ENCODE peak calls at places on chromosomes 12 and 14, in seven cellular contexts. One of them, this sample, is unnamed.

GRCh38 chr12:58757422-58757821 is 162.9 kb downstream of the LRIG3 start:
- DNase-seq in heart left ventricle: no peak
- DNase-seq in Peyer's patch: no peak
- DNase-seq in upper lobe of right lung: no peak
- DNase-seq in OCI-LY7: no peak
- DNase-seq in upper lobe of left lung: no peak
- DNase-seq in cardiac muscle cell: peak; percentile 63
- DNase-seq in this sample: no peak

GRCh38 chr14:99121027-99121875 is 150.7 kb downstream of the BCL11B start:
- DNase-seq in upper lobe of left lung: no peak
- DNase-seq in cardiac muscle cell: no peak
- DNase-seq in Peyer's patch: no peak
- DNase-seq in heart left ventricle: no peak
- DNase-seq in upper lobe of right lung: no peak
- DNase-seq in OCI-LY7: no peak
- DNase-seq in this sample: no peak

GRCh38 chr14:70707138-70708038 is 65.7 kb downstream of the TTC9 start:
- DNase-seq in cardiac muscle cell: peak; percentile 63
- DNase-seq in OCI-LY7: no peak
- DNase-seq in upper lobe of left lung: no peak
- DNase-seq in upper lobe of right lung: no peak
- DNase-seq in heart left ventricle: no peak
- DNase-seq in Peyer's patch: no peak
- DNase-seq in this sample: peak; percentile 57

GRCh38 chr12:95102916-95103671 is 29.7 kb upstream of the NR2C1 start:
- DNase-seq in Peyer's patch: no peak
- DNase-seq in cardiac muscle cell: peak; percentile 31
- DNase-seq in upper lobe of right lung: no peak
- DNase-seq in upper lobe of left lung: no peak
- DNase-seq in OCI-LY7: peak; percentile 28
- DNase-seq in heart left ventricle: no peak
- DNase-seq in this sample: peak; percentile 84

GRCh38 chr12:115322275-115322674 is 638.3 kb upstream of the TBX3 start:
- DNase-seq in heart left ventricle: no peak
- DNase-seq in cardiac muscle cell: peak; percentile 31
- DNase-seq in OCI-LY7: no peak
- DNase-seq in upper lobe of right lung: no peak
- DNase-seq in upper lobe of left lung: no peak
- DNase-seq in Peyer's patch: no peak
- DNase-seq in this sample: peak; percentile 45

GRCh38 chr12:57893460-57894353 is 47.2 kb upstream of the CTDSP2 start:
- DNase-seq in Peyer's patch: peak; percentile 32
- DNase-seq in upper lobe of right lung: peak; percentile 93
- DNase-seq in upper lobe of left lung: peak; percentile 92
- DNase-seq in OCI-LY7: no peak
- DNase-seq in heart left ventricle: peak; percentile 96
- DNase-seq in cardiac muscle cell: peak; percentile 97
- DNase-seq in this sample: no peak

GRCh38 chr12:113988064-113988451 is 21.9 kb upstream of the RBM19 start:
- DNase-seq in upper lobe of right lung: no peak
- DNase-seq in upper lobe of left lung: no peak
- DNase-seq in cardiac muscle cell: no peak
- DNase-seq in heart left ventricle: no peak
- DNase-seq in OCI-LY7: no peak
- DNase-seq in Peyer's patch: no peak
- DNase-seq in this sample: no peak

GRCh38 chr12:116651089-116651488 is 86.8 kb downstream of the SPRING1 start:
- DNase-seq in Peyer's patch: no peak
- DNase-seq in OCI-LY7: no peak
- DNase-seq in heart left ventricle: no peak
- DNase-seq in cardiac muscle cell: no peak
- DNase-seq in upper lobe of left lung: no peak
- DNase-seq in upper lobe of right lung: no peak
- DNase-seq in this sample: no peak

GRCh38 chr12:50365709-50366406 is 30.6 kb downstream of the FAM186A start:
- DNase-seq in cardiac muscle cell: no peak
- DNase-seq in upper lobe of left lung: no peak
- DNase-seq in heart left ventricle: no peak
- DNase-seq in upper lobe of right lung: no peak
- DNase-seq in Peyer's patch: no peak
- DNase-seq in OCI-LY7: no peak
- DNase-seq in this sample: no peak

GRCh38 chr12:29517265-29517664 is 19.8 kb upstream of the OVCH1 start:
- DNase-seq in Peyer's patch: no peak
- DNase-seq in cardiac muscle cell: no peak
- DNase-seq in upper lobe of left lung: no peak
- DNase-seq in upper lobe of right lung: no peak
- DNase-seq in heart left ventricle: no peak
- DNase-seq in OCI-LY7: no peak
- DNase-seq in this sample: no peak

GRCh38 chr12:113055594-113056380 is 743 bp upstream of the DTX1 start:
- DNase-seq in upper lobe of left lung: peak; percentile 73
- DNase-seq in upper lobe of right lung: peak; percentile 44
- DNase-seq in Peyer's patch: no peak
- DNase-seq in heart left ventricle: no peak
- DNase-seq in cardiac muscle cell: no peak
- DNase-seq in OCI-LY7: peak; percentile 48
- DNase-seq in this sample: no peak

GRCh38 chr12:62576503-62576902 is 109.9 kb downstream of the MON2 start:
- DNase-seq in upper lobe of left lung: no peak
- DNase-seq in upper lobe of right lung: no peak
- DNase-seq in heart left ventricle: no peak
- DNase-seq in OCI-LY7: no peak
- DNase-seq in cardiac muscle cell: no peak
- DNase-seq in Peyer's patch: no peak
- DNase-seq in this sample: no peak

GRCh38 chr12:2976581-2976996 is 17.4 kb downstream of the TEAD4 start:
- DNase-seq in upper lobe of left lung: no peak
- DNase-seq in cardiac muscle cell: peak; percentile 30
- DNase-seq in OCI-LY7: no peak
- DNase-seq in Peyer's patch: no peak
- DNase-seq in heart left ventricle: no peak
- DNase-seq in upper lobe of right lung: no peak
- DNase-seq in this sample: no peak

GRCh38 chr12:29562167-29562776 is 64.8 kb upstream of the OVCH1 start:
- DNase-seq in heart left ventricle: peak; percentile 30
- DNase-seq in upper lobe of left lung: no peak
- DNase-seq in cardiac muscle cell: peak; percentile 82
- DNase-seq in upper lobe of right lung: no peak
- DNase-seq in OCI-LY7: no peak
- DNase-seq in Peyer's patch: no peak
- DNase-seq in this sample: no peak

GRCh38 chr14:102285106-102285505 is 19.9 kb downstream of the MOK start:
- DNase-seq in upper lobe of left lung: no peak
- DNase-seq in upper lobe of right lung: no peak
- DNase-seq in heart left ventricle: no peak
- DNase-seq in cardiac muscle cell: no peak
- DNase-seq in Peyer's patch: no peak
- DNase-seq in OCI-LY7: no peak
- DNase-seq in this sample: no peak

GRCh38 chr14:104172880-104173279 is 34.5 kb downstream of the KIF26A start:
- DNase-seq in upper lobe of right lung: no peak
- DNase-seq in heart left ventricle: no peak
- DNase-seq in OCI-LY7: no peak
- DNase-seq in upper lobe of left lung: no peak
- DNase-seq in cardiac muscle cell: no peak
- DNase-seq in Peyer's patch: no peak
- DNase-seq in this sample: no peak

GRCh38 chr12:89949457-89950195 is 241.0 kb upstream of the ATP2B1 start:
- DNase-seq in Peyer's patch: peak; percentile 49
- DNase-seq in cardiac muscle cell: peak; percentile 88
- DNase-seq in heart left ventricle: no peak
- DNase-seq in upper lobe of right lung: no peak
- DNase-seq in upper lobe of left lung: no peak
- DNase-seq in OCI-LY7: peak; percentile 60
- DNase-seq in this sample: peak; percentile 69

GRCh38 chr14:52325126-52325525 is 11.0 kb downstream of the PTGER2 start:
- DNase-seq in upper lobe of left lung: no peak
- DNase-seq in OCI-LY7: peak; percentile 72
- DNase-seq in Peyer's patch: no peak
- DNase-seq in cardiac muscle cell: no peak
- DNase-seq in heart left ventricle: no peak
- DNase-seq in upper lobe of right lung: no peak
- DNase-seq in this sample: peak; percentile 72

GRCh38 chr12:73731658-73732057 is 806.0 kb upstream of the ATXN7L3B start:
- DNase-seq in heart left ventricle: no peak
- DNase-seq in upper lobe of right lung: no peak
- DNase-seq in upper lobe of left lung: no peak
- DNase-seq in OCI-LY7: no peak
- DNase-seq in cardiac muscle cell: no peak
- DNase-seq in Peyer's patch: no peak
- DNase-seq in this sample: no peak

GRCh38 chr14:56325251-56325839 is 207.1 kb downstream of the PELI2 start:
- DNase-seq in upper lobe of left lung: no peak
- DNase-seq in OCI-LY7: no peak
- DNase-seq in Peyer's patch: no peak
- DNase-seq in cardiac muscle cell: peak; percentile 67
- DNase-seq in heart left ventricle: no peak
- DNase-seq in upper lobe of right lung: no peak
- DNase-seq in this sample: no peak

GRCh38 chr12:69473229-69473628 is 3.0 kb downstream of the FRS2 start:
- DNase-seq in upper lobe of left lung: no peak
- DNase-seq in cardiac muscle cell: no peak
- DNase-seq in upper lobe of right lung: no peak
- DNase-seq in heart left ventricle: no peak
- DNase-seq in Peyer's patch: no peak
- DNase-seq in OCI-LY7: no peak
- DNase-seq in this sample: no peak
- H3K4me3 ChIP-seq in upper lobe of left lung: no peak overlapping the region
- H3K4me3 ChIP-seq in cardiac muscle cell: no peak overlapping the region
- H3K4me3 ChIP-seq in upper lobe of right lung: no peak overlapping the region
- H3K4me3 ChIP-seq in heart left ventricle: no peak overlapping the region
- H3K4me3 ChIP-seq in Peyer's patch: no peak overlapping the region
- H3K4me3 ChIP-seq in OCI-LY7: no peak overlapping the region
- H3K4me3 ChIP-seq in this sample: no peak overlapping the region

GRCh38 chr12:70060634-70061033 is 182.6 kb upstream of the CNOT2 start:
- DNase-seq in upper lobe of left lung: no peak
- DNase-seq in cardiac muscle cell: no peak
- DNase-seq in heart left ventricle: no peak
- DNase-seq in Peyer's patch: no peak
- DNase-seq in OCI-LY7: no peak
- DNase-seq in upper lobe of right lung: no peak
- DNase-seq in this sample: no peak

GRCh38 chr12:70059373-70059772 is 183.9 kb upstream of the CNOT2 start:
- DNase-seq in heart left ventricle: no peak
- DNase-seq in cardiac muscle cell: no peak
- DNase-seq in Peyer's patch: no peak
- DNase-seq in upper lobe of right lung: no peak
- DNase-seq in upper lobe of left lung: no peak
- DNase-seq in OCI-LY7: no peak
- DNase-seq in this sample: no peak
- H3K36me3 ChIP-seq in heart left ventricle: no peaks in the 10 kb centered on the region
- H3K36me3 ChIP-seq in cardiac muscle cell: no peaks in the 10 kb centered on the region
- H3K36me3 ChIP-seq in Peyer's patch: no peaks in the 10 kb centered on the region
- H3K36me3 ChIP-seq in upper lobe of right lung: no peaks in the 10 kb centered on the region
- H3K36me3 ChIP-seq in upper lobe of left lung: no peaks in the 10 kb centered on the region
- H3K36me3 ChIP-seq in OCI-LY7: no peaks in the 10 kb centered on the region
- H3K36me3 ChIP-seq in this sample: no peaks in the 10 kb centered on the region

GRCh38 chr14:72737560-72737943 is 156.3 kb downstream of the DPF3 start:
- DNase-seq in upper lobe of left lung: no peak
- DNase-seq in OCI-LY7: no peak
- DNase-seq in cardiac muscle cell: no peak
- DNase-seq in upper lobe of right lung: no peak
- DNase-seq in heart left ventricle: no peak
- DNase-seq in Peyer's patch: no peak
- DNase-seq in this sample: no peak

GRCh38 chr14:72739446-72740405 is 154.2 kb downstream of the DPF3 start:
- DNase-seq in upper lobe of left lung: no peak
- DNase-seq in OCI-LY7: no peak
- DNase-seq in heart left ventricle: no peak
- DNase-seq in upper lobe of right lung: no peak
- DNase-seq in cardiac muscle cell: no peak
- DNase-seq in Peyer's patch: no peak
- DNase-seq in this sample: no peak

GRCh38 chr14:72738181-72738611 is 155.7 kb downstream of the DPF3 start:
- DNase-seq in upper lobe of right lung: no peak
- DNase-seq in cardiac muscle cell: no peak
- DNase-seq in heart left ventricle: no peak
- DNase-seq in Peyer's patch: no peak
- DNase-seq in upper lobe of left lung: no peak
- DNase-seq in OCI-LY7: no peak
- DNase-seq in this sample: no peak

GRCh38 chr14:72736348-72736747 is 157.6 kb downstream of the DPF3 start:
- DNase-seq in OCI-LY7: no peak
- DNase-seq in Peyer's patch: no peak
- DNase-seq in upper lobe of left lung: no peak
- DNase-seq in heart left ventricle: no peak
- DNase-seq in upper lobe of right lung: no peak
- DNase-seq in cardiac muscle cell: no peak
- DNase-seq in this sample: no peak

GRCh38 chr14:72736791-72737559 is 156.9 kb downstream of the DPF3 start:
- DNase-seq in upper lobe of right lung: no peak
- DNase-seq in heart left ventricle: no peak
- DNase-seq in cardiac muscle cell: no peak
- DNase-seq in OCI-LY7: no peak
- DNase-seq in upper lobe of left lung: no peak
- DNase-seq in Peyer's patch: no peak
- DNase-seq in this sample: no peak
- TF ChIP-seq CTCF in upper lobe of right lung: no peak
- TF ChIP-seq CTCF in heart left ventricle: no peak
- TF ChIP-seq CTCF in cardiac muscle cell: no peak
- TF ChIP-seq CTCF in OCI-LY7: no peak
- TF ChIP-seq CTCF in upper lobe of left lung: no peak
- TF ChIP-seq CTCF in Peyer's patch: no peak
- TF ChIP-seq CTCF in this sample: no peak

GRCh38 chr14:75280831-75281690 is 2.4 kb downstream of the FOS start:
- DNase-seq in Peyer's patch: no peak
- DNase-seq in upper lobe of left lung: peak; percentile 89
- DNase-seq in cardiac muscle cell: peak; percentile 70
- DNase-seq in heart left ventricle: no peak
- DNase-seq in upper lobe of right lung: peak; percentile 64
- DNase-seq in OCI-LY7: no peak
- DNase-seq in this sample: no peak

GRCh38 chr14:75279739-75280447 is 1.3 kb downstream of the FOS start:
- DNase-seq in OCI-LY7: no peak
- DNase-seq in Peyer's patch: no peak
- DNase-seq in cardiac muscle cell: peak; percentile 63
- DNase-seq in heart left ventricle: peak; percentile 45
- DNase-seq in upper lobe of right lung: peak; percentile 78
- DNase-seq in upper lobe of left lung: peak; percentile 89
- DNase-seq in this sample: peak; percentile 20

GRCh38 chr14:75281691-75282000 is 3.0 kb downstream of the FOS start:
- DNase-seq in heart left ventricle: no peak
- DNase-seq in Peyer's patch: no peak
- DNase-seq in cardiac muscle cell: peak; percentile 44
- DNase-seq in OCI-LY7: no peak
- DNase-seq in upper lobe of right lung: no peak
- DNase-seq in upper lobe of left lung: no peak
- DNase-seq in this sample: no peak

GRCh38 chr14:75279153-75279738 is 618 bp downstream of the FOS start:
- DNase-seq in OCI-LY7: no peak
- DNase-seq in upper lobe of left lung: no peak
- DNase-seq in Peyer's patch: peak; percentile 72
- DNase-seq in heart left ventricle: peak; percentile 82
- DNase-seq in upper lobe of right lung: peak; percentile 82
- DNase-seq in cardiac muscle cell: peak; percentile 83
- DNase-seq in this sample: peak; percentile 52

DNA sequence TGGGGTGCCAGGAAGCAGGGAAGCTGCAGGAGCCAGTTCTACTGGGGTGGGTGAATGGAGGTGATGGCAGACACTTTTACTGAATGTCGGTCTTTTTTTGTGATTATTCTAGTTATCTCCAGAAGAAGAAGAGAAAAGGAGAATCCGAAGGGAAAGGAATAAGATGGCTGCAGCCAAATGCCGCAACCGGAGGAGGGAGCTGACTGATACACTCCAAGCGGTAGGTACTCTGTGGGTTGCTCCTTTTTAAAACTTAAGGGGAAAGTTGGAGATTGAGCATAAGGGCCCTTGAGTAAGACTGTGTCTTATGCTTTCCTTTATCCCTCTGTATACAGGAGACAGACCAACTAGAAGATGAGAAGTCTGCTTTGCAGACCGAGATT is 1.8 kb downstream of the FOS start:
- DNase-seq in OCI-LY7: no peak
- DNase-seq in Peyer's patch: no peak
- DNase-seq in cardiac muscle cell: no peak
- DNase-seq in heart left ventricle: no peak
- DNase-seq in upper lobe of right lung: peak; percentile 18
- DNase-seq in upper lobe of left lung: no peak
- DNase-seq in this sample: no peak
- H3K4me3 ChIP-seq in OCI-LY7: no peak overlapping the region
- H3K4me3 ChIP-seq in Peyer's patch: peak overlapping the region; percentile 63
- H3K4me3 ChIP-seq in cardiac muscle cell: peak overlapping the region; percentile 47
- H3K4me3 ChIP-seq in heart left ventricle: peak overlapping the region; percentile 93
- H3K4me3 ChIP-seq in upper lobe of right lung: peak overlapping the region; percentile 85
- H3K4me3 ChIP-seq in upper lobe of left lung: peak overlapping the region; percentile 70
- H3K4me3 ChIP-seq in this sample: no peak overlapping the region